ENCODE peak calls at places on chromosomes 13 and 19, in four cellular contexts. E is uterus, G is A549, Q is A673. U is an unnamed sample. For H3K9me3, the result is how much of the 10 kb centered on the place peaks cover.

GRCh38 chr13:111153279-111153976 is 38.3 kb downstream of the ARHGEF7 start:
- DNase-seq in E (peak), G (peak), Q (peak), U (peak)

GRCh38 chr13:99916366-99917103 is 55.0 kb downstream of the ZIC5 start:
- DNase-seq in E (no peak), G (peak), Q (peak), U (no peak)

GRCh38 chr19:48023011-48023410 is 20.9 kb downstream of the CABP5 start:
- DNase-seq in E (no peak), G (no peak), Q (no peak), U (no peak)

GRCh38 chr13:112506046-112506445 is 81.9 kb downstream of the TUBGCP3 start:
- DNase-seq in E (no peak), G (no peak), Q (no peak), U (no peak)

GRCh38 chr19:14265285-14266036 is 59.5 kb upstream of the ADGRL1 start:
- DNase-seq in E (no peak), G (no peak), Q (no peak), U (no peak)

GRCh38 chr19:6186435-6186834 is 51.0 kb downstream of the ACSBG2 start:
- DNase-seq in E (no peak), G (no peak), Q (no peak), U (no peak)

GRCh38 chr19:30158067-30158892 is 213.9 kb upstream of the ZNF536 start:
- DNase-seq in E (no peak), G (no peak), Q (no peak), U (peak)

GRCh38 chr13:107190065-107190464 is 622.1 kb upstream of the ARGLU1 start:
- DNase-seq in E (no peak), G (no peak), Q (no peak), U (no peak)

GRCh38 chr19:17560205-17560595 is 4.8 kb downstream of the COLGALT1 start:
- DNase-seq in E (peak), G (peak), Q (no peak), U (peak)

GRCh38 chr19:16702123-16702522 is 17.5 kb upstream of the NWD1 start:
- DNase-seq in E (no peak), G (no peak), Q (peak), U (peak)

GRCh38 chr13:63107163-63107935 is 1691.7 kb upstream of the PCDH20 start:
- DNase-seq in E (no peak), G (peak), Q (no peak), U (no peak)

GRCh38 chr13:21518617-21519144 is 59.6 kb upstream of the ZDHHC20 start:
- DNase-seq in E (no peak), G (no peak), Q (no peak), U (no peak)

GRCh38 chr13:67143544-67144115 is 86.5 kb downstream of the PCDH9 start:
- DNase-seq in E (no peak), G (no peak), Q (no peak), U (no peak)

GRCh38 chr19:29256516-29256915 is 43.6 kb upstream of the UQCRFS1 start:
- DNase-seq in E (no peak), G (no peak), Q (no peak), U (no peak)

GRCh38 chr19:52941941-52942370 is 18.7 kb upstream of the ZNF888 start:
- DNase-seq in E (peak), G (no peak), Q (peak), U (peak)

GRCh38 chr19:47283405-47284059 is 8.8 kb downstream of the INAFM1 start:
- DNase-seq in E (no peak), G (no peak), Q (no peak), U (no peak)

GRCh38 chr19:14979498-14980255 is at the start of gene SLC1A6:
- DNase-seq in E (no peak), G (no peak), Q (no peak), U (no peak)

GRCh38 chr19:2461751-2462634 is 5.2 kb upstream of the LMNB2 start:
- DNase-seq in E (no peak), G (peak), Q (peak), U (peak)

GRCh38 chr19:51185069-51185867 is 39.6 kb upstream of the CD33 start:
- DNase-seq in E (no peak), G (no peak), Q (no peak), U (no peak)

GRCh38 chr13:98340026-98340425 is 163.0 kb upstream of the RNF113B start:
- DNase-seq in E (no peak), G (no peak), Q (no peak), U (no peak)

GRCh38 chr19:53333071-53333465 is 481 bp upstream of the ZNF845 start:
- DNase-seq in E (peak), G (no peak), Q (no peak), U (peak)

GRCh38 chr13:112638157-112638750 is 50.3 kb upstream of the TUBGCP3 start:
- DNase-seq in E (no peak), G (no peak), Q (no peak), U (no peak)

GRCh38 chr19:16627194-16627927 is 643 bp downstream of the MED26 start:
- DNase-seq in E (no peak), G (no peak), Q (peak), U (peak)

GRCh38 chr13:34943675-34944634 is 1.9 kb downstream of the NBEA start:
- DNase-seq in E (no peak), G (no peak), Q (no peak), U (no peak)

GRCh38 chr19:12194827-12195500 is 32.1 kb downstream of the ZNF136 start:
- DNase-seq in E (peak), G (no peak), Q (peak), U (peak)

GRCh38 chr13:28488376-28489005 is 6.4 kb downstream of the FLT1 start:
- DNase-seq in E (no peak), G (no peak), Q (no peak), U (no peak)

GRCh38 chr13:110965038-110965754 is 50.3 kb upstream of the ANKRD10 start:
- DNase-seq in E (no peak), G (peak), Q (no peak), U (no peak)

GRCh38 chr13:21297914-21298831 is 121.7 kb downstream of the MRPL57 start:
- DNase-seq in E (peak), G (peak), Q (peak), U (peak)

GRCh38 chr19:10662384-10663251 is 8.5 kb downstream of the ILF3 start:
- DNase-seq in E (no peak), G (no peak), Q (no peak), U (no peak)

GRCh38 chr19:21463449-21464105 is 41.8 kb upstream of the ZNF429 start:
- DNase-seq in E (no peak), G (no peak), Q (no peak), U (no peak)

GRCh38 chr13:109271991-109272454 is 514.4 kb downstream of the IRS2 start:
- DNase-seq in E (no peak), G (peak), Q (peak), U (no peak)
- TF ChIP-seq CTCF in E (no peak), G (no peak), Q (no peak), U (no peak)

DNA sequence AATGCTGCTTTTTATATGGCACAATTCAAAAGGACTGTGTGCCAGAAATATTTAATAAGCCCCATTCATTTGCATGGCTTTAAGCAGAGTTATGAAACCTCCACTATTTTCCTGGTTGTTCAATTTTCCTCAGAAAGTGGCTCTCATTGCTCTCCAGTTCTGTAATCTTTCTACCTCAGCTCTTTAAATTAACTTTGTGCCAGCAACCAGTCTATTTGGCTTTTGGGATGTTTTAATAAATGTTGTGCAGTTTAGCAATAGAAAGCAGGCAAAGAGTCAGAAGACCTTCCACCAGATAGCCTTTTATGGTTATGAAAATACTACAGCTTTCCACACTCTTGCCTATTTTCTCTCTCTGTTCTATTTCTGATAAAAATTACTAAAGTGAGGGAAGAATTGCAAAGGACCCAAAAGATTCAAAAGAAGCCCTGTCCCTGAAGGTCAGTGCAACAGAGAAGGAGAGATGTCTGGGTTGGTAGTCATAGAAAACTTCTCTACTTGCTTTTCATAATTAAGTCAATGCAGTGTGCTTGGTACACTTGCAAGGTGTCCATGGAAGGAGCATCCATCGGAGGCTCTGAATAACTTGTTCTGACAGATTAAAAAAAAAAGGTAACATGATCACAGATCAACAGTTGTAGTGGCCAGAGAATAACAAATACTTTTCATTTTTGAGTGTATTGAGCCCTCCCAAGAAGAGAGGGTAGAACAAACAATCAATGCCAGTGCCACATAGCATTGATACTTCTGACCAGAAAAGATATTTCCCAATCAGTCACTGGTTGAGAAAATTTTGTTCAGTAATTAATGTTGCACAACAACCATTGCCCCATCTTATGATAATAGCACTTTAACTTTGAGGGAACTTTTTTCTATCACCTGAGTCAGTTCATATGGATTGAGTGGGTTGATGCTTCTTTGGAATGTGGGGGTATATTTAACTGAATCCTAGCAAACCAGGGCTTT is 48.4 kb upstream of the SPRY2 start:
- DNase-seq in E (no peak), G (no peak), Q (no peak), U (no peak)
- H3K9me3 ChIP-seq in E (under half), G (under half), Q (under half), U (under half)

GRCh38 chr13:81565849-81566248 is 1224.9 kb upstream of the SPRY2 start:
- DNase-seq in E (no peak), G (no peak), Q (no peak), U (no peak)
- TF ChIP-seq CTCF in E (no peak), G (no peak), Q (no peak), U (no peak)

GRCh38 chr13:113960276-113960948 is 13.5 kb downstream of the C13orf46 start:
- DNase-seq in E (no peak), G (no peak), Q (no peak), U (no peak)
- H3K9me3 ChIP-seq in E (under half), G (under half), Q (under half), U (under half)

GRCh38 chr19:19345232-19345631 is 24.6 kb downstream of the MAU2 start:
- DNase-seq in E (no peak), G (no peak), Q (no peak), U (no peak)

GRCh38 chr19:19343762-19344161 is 23.1 kb downstream of the MAU2 start:
- DNase-seq in E (no peak), G (no peak), Q (no peak), U (no peak)

GRCh38 chr19:19341026-19341425 is 20.4 kb downstream of the MAU2 start:
- DNase-seq in E (no peak), G (no peak), Q (no peak), U (no peak)

GRCh38 chr19:19342086-19343015 is 21.7 kb downstream of the MAU2 start:
- DNase-seq in E (peak), G (peak), Q (peak), U (peak)

GRCh38 chr19:19343016-19343362 is 22.4 kb downstream of the MAU2 start:
- DNase-seq in E (no peak), G (no peak), Q (no peak), U (no peak)
- TF ChIP-seq CTCF in E (no peak), G (no peak), Q (peak), U (no peak)

DNA sequence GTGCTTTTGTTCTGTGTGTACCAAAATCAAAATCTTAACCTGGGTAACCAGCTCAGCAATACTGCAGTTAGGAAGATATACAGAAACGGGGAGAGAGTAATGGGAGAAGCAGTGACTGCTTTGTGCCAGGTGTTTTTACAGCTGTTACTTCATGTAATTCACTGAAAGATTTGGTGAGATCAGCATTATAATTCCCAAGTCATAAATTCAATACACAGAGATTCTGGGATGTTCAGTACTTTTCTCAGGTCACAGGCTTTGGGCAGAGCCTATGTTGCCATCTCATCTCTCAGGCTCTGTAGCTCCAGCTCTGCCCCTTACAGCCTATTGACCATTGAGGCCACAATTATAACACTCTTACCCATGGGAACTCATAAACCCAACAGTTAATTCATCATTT is 138.5 kb downstream of the ZAR1L start:
- DNase-seq in E (no peak), G (no peak), Q (no peak), U (no peak)
- H3K9me3 ChIP-seq in E (under half), G (under half), Q (under half), U (under half)